ENCODE peak calls at places on chromosomes 12 and 14, in six cellular contexts. H is brain microvascular endothelial cell, Z is fibroblast of lung, D is colonic mucosa, S is IMR-90, Q is cardiac muscle cell. M is an unnamed sample. For H3K36me3, the result is how much of the 10 kb centered on the place peaks cover.

GRCh38 chr12:46677749-46678148 is 148.0 kb downstream of the SLC38A4 start:
- DNase-seq in Q (peak), D (no peak), S (peak), H (no peak), Z (peak), M (peak)

GRCh38 chr12:104604995-104605675 is 148.4 kb downstream of the CHST11 start:
- DNase-seq in S (no peak), Q (no peak), Z (no peak), D (no peak), H (no peak), M (no peak)

GRCh38 chr12:12693111-12693671 is 2.8 kb downstream of the GPR19 start:
- DNase-seq in S (no peak), Q (no peak), H (no peak), D (no peak), Z (no peak), M (no peak)

GRCh38 chr14:89669209-89669608 is 252.2 kb upstream of the FOXN3 start:
- DNase-seq in Z (no peak), D (no peak), S (no peak), Q (no peak), H (no peak), M (no peak)

GRCh38 chr12:22408605-22409004 is 74.1 kb upstream of the ST8SIA1 start:
- DNase-seq in Z (no peak), H (no peak), Q (no peak), D (no peak), S (no peak), M (no peak)

GRCh38 chr12:24111591-24111990 is 162.1 kb upstream of the SOX5 start:
- DNase-seq in H (no peak), S (peak), Z (peak), Q (peak), D (no peak), M (no peak)

GRCh38 chr14:92880851-92881250 is 42.1 kb upstream of the CHGA start:
- DNase-seq in Z (peak), S (peak), Q (peak), H (peak), D (no peak), M (peak)

GRCh38 chr14:58280954-58281787 is 17.2 kb upstream of the ARID4A start:
- DNase-seq in S (peak), D (peak), Z (peak), H (peak), Q (peak), M (no peak)

GRCh38 chr12:56488041-56488955 is at the start of gene GLS2:
- DNase-seq in H (peak), S (peak), Q (peak), Z (peak), D (peak), M (peak)

GRCh38 chr14:22587247-22587646 is 1.8 kb downstream of the DAD1 start:
- DNase-seq in D (no peak), Q (no peak), S (no peak), Z (no peak), H (no peak), M (no peak)

GRCh38 chr12:3135522-3136461 is 58.6 kb downstream of the TSPAN9 start:
- DNase-seq in Q (peak), S (peak), Z (peak), D (peak), H (peak), M (peak)

GRCh38 chr12:12072064-12072760 is 1.5 kb downstream of the BCL2L14 start:
- DNase-seq in S (no peak), Q (no peak), D (peak), H (no peak), Z (no peak), M (peak)

GRCh38 chr12:52279683-52280318 is 5.4 kb downstream of the KRT86 start:
- DNase-seq in H (no peak), D (no peak), Q (peak), S (peak), Z (no peak), M (no peak)

GRCh38 chr14:65261425-65261920 is 151.1 kb upstream of the FUT8 start:
- DNase-seq in Q (no peak), S (peak), D (no peak), Z (no peak), H (no peak), M (no peak)

GRCh38 chr12:28164644-28165313 is 25.5 kb upstream of the CCDC91 start:
- DNase-seq in Q (no peak), H (no peak), Z (no peak), D (peak), S (peak), M (peak)

GRCh38 chr12:72207094-72207493 is 65.1 kb upstream of the TRHDE start:
- DNase-seq in S (no peak), Z (peak), H (no peak), Q (no peak), D (no peak), M (no peak)

GRCh38 chr12:3041558-3042164 is 35.5 kb upstream of the TSPAN9 start:
- DNase-seq in D (peak), H (peak), Z (peak), Q (peak), S (peak), M (peak)

GRCh38 chr12:95966287-95966870 is 23.2 kb downstream of the AMDHD1 start:
- DNase-seq in Z (no peak), Q (no peak), H (no peak), D (no peak), S (no peak), M (no peak)

GRCh38 chr12:52010692-52011601 is 4.2 kb downstream of the TAMALIN start:
- DNase-seq in Z (no peak), Q (no peak), D (no peak), S (no peak), H (no peak), M (no peak)

GRCh38 chr12:70722584-70723343 is 85.5 kb upstream of the PTPRB start:
- DNase-seq in H (peak), D (no peak), S (no peak), Q (peak), Z (peak), M (no peak)

GRCh38 chr14:51735851-51736250 is 84.1 kb downstream of the FRMD6 start:
- DNase-seq in H (no peak), Z (peak), Q (no peak), D (no peak), S (no peak), M (no peak)

DNA sequence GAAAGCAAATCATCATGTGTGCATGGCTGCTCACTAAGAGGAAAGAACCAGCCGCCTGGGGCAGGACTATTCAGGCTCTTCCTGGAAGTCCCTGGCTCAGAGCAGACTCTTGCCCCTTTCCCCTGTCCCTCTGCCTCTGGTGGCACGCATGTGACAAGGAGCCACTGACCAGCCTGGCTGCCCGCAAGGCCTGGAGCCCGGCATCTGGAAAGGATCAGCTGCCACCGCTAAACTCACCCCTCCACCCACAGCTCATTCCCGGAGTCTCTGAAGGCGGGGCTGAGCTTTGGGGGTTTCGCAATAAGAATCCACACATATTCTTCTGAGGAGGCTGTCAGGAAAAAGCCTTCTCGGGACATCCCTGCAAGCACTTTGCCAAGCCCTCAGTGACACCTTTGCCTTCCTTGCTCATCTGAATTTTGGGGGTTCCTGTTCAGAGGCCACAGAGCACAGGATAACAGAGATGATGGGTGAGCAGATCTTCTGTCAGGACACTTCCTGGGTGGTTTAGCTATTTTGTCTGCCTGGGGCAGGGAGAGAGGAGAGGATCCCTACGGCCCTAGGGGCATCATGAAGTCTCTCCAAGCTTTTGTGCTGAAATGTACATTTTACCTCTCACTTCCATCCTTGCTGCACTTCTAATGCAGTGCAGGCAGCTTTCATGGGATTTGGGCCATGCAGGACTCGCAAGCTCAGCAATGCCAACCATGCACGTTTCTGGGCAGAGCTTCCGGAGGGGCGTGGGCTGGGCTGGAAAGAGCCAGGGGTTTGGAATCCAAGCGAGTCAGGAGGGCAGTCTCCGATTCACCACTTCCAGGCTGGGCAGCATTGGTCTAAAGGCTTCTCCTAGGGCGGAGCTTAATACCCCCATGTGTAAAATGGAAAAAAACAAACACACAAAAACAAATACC is 124.8 kb upstream of the MAP1LC3B2 start:
- DNase-seq in S (peak), Z (peak), H (peak), Q (peak), D (peak), M (peak)
- TF ChIP-seq CTCF in S (no peak), Z (no peak), H (no peak), Q (no peak), D (no peak), M (no peak)

DNA sequence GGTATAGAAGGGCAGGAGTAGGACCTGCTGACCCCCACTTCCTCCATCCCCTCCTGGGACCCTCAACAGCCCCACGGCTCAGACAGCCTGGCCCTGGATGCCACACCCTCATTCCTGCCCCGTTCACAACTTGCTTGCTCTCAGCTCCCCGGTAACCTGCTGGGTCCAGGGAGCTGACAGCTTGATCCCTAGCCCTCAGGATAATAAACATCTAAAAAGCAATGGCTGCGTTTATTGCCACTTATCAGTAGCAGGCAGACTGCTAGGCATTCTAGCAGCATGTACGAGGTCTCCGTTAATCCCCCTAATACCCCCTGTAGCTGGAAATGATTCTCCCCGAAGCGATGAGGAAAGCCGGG is 24.3 kb upstream of the RPLP0 start:
- DNase-seq in H (no peak), Q (no peak), S (no peak), D (no peak), Z (no peak), M (peak)
- H3K4me3 ChIP-seq in H (no peak), Q (no peak), S (no peak), D (peak), Z (no peak), M (no peak)

GRCh38 chr14:97723834-97724770 is 926.9 kb downstream of the VRK1 start:
- DNase-seq in Z (no peak), Q (no peak), S (no peak), H (no peak), D (no peak), M (no peak)

GRCh38 chr14:97730706-97731105 is 933.5 kb downstream of the VRK1 start:
- DNase-seq in D (no peak), Z (no peak), Q (no peak), H (no peak), S (no peak), M (no peak)

GRCh38 chr14:97723321-97723720 is 926.1 kb downstream of the VRK1 start:
- DNase-seq in D (no peak), S (no peak), Q (no peak), Z (no peak), H (no peak), M (no peak)

GRCh38 chr14:97726661-97727060 is 929.5 kb downstream of the VRK1 start:
- DNase-seq in Z (no peak), S (no peak), D (no peak), Q (no peak), H (no peak), M (no peak)
- H3K36me3 ChIP-seq in Z (under half), S (under half), D (under half), Q (under half), H (under half), M (under half)

DNA sequence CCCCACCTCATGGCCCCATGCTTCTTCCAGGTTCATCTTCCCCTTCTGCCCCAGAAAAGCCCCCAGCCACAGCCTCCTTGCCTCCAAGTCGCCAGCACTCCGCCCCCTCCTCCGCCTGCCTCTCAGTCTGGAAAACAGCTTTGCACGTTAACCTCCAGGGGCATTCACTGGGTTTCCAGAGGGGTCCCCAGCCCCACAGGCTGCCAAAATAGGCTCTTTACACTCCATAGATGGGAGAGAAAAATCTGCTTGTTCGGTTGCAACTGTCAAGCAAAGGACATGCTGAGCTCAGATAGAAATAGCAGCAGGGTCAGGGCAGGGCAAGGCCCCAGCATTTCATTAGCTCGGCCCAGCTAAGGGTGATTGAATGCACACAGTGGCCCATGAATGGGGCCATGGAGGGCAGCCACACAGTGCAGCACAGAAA is 253.5 kb downstream of the ZFP36L1 start:
- DNase-seq in S (no peak), Z (no peak), D (no peak), Q (no peak), H (no peak), M (no peak)
- TF ChIP-seq CTCF in S (no peak), Z (no peak), D (no peak), Q (no peak), H (no peak), M (no peak)

DNA sequence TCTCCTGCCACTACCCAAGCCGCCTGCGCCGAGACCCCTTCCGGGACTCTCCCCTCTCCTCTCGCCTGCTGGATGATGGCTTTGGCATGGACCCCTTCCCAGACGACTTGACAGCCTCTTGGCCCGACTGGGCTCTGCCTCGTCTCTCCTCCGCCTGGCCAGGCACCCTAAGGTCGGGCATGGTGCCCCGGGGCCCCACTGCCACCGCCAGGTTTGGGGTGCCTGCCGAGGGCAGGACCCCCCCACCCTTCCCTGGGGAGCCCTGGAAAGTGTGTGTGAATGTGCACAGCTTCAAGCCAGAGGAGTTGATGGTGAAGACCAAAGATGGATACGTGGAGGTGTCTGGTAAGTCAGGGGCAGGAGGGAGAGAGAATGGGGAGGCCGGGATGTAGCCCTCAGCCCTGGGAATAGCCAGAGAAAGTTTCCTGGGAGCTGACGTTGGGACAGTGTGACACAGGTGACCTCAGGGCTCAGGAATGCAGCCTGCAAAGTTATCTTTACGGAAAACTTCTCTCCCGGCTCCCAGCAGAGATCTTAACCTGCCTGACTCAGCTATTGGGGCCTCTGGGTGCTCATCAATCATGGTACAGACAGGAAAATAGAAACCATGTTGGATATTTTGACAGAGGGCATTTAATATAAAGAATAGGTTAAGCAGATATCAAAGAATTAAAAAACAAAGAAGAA is 747 bp downstream of the HSPB8 start:
- DNase-seq in D (no peak), Q (peak), H (peak), S (peak), Z (peak), M (peak)
- H3K4me3 ChIP-seq in D (peak), Q (peak), H (peak), S (peak), Z (peak), M (peak)

GRCh38 chr12:116720129-116720528 is 17.7 kb downstream of the SPRING1 start:
- DNase-seq in Z (no peak), S (no peak), Q (no peak), D (no peak), H (no peak), M (no peak)
- H3K36me3 ChIP-seq in Z (under half), S (under half), Q (under half), D (under half), H (under half), M (under half)

GRCh38 chr12:84397279-84397678 is 515.3 kb downstream of the SLC6A15 start:
- DNase-seq in Z (peak), Q (peak), H (no peak), D (no peak), S (no peak), M (no peak)
- TF ChIP-seq CTCF in Z (peak), Q (peak), H (no peak), D (no peak), S (peak), M (no peak)

GRCh38 chr12:113298861-113299545 is 35.9 kb downstream of the SLC8B1 start:
- DNase-seq in H (no peak), Z (no peak), D (peak), Q (no peak), S (no peak), M (no peak)
- H3K4me3 ChIP-seq in H (no peak), Z (no peak), D (no peak), Q (no peak), S (no peak), M (no peak)

DNA sequence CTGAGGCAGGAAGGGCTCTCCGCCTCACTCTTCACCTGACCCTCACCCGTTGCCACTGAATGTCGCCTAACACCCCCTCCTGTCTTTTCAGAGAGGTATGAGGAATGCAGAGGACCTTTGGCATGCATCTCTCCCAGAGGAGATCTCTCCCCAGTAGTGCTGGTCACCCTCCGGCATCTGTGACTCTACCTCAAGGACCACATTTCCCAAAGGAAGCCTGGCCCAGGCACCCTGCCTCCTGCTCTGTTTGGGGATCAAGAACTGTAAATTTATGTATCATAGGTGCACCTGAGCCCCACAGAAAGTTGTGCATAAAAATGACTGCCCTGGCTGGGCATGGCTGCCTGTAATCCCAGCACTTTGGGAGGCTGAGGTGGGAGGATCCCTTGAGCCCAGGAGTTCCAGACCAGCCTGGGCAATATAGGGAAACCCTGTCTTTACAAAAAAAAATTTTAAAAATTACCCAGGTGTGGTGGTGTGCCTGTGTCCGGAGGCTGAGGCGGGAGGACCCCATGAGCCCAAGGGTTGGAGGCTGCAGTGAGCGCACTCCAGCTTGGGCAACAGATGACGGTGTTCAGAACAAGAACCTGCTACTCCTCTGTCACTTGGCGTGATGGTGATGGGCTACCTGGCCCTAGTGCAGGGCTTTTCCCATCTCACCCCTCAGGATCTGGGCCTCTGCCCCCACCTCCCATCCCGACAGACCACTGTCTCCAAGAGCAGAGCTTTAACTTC is 13.7 kb downstream of the TNFRSF1A start:
- DNase-seq in D (no peak), Z (no peak), H (no peak), Q (no peak), S (no peak), M (no peak)
- H3K36me3 ChIP-seq in D (under half), Z (half or more), H (half or more), Q (under half), S (half or more), M (under half)

M was measured in Caco-2.